ENCODE peak calls at places on chromosomes 16 and 17, in ten cellular contexts. C is CD8-positive, alpha-beta T cell; B is AG04449; E is fibroblast of the aortic adventitia; I is Panc1; Z is heart right ventricle; G is H1; S is cardiac fibroblast; U is DND-41; J is dorsolateral prefrontal cortex. F is an unnamed sample.

GRCh38 chr17:2044263-2044894 is 2.6 kb downstream of the OVCA2 start:
- DNase-seq in J (no peak), U (no peak), Z (no peak), G (no peak), C (no peak), S (no peak), B (no peak), E (no peak), I (no peak), F (no peak)

GRCh38 chr17:38687291-38687690 is 12.5 kb upstream of the EPOP start:
- DNase-seq in J (no peak), C (no peak), G (no peak), E (peak; percentile 47), I (no peak), B (no peak), S (peak; percentile 57), U (no peak), Z (no peak), F (no peak)

GRCh38 chr17:9875441-9875840 is 29.6 kb downstream of the RCVRN start:
- DNase-seq in S (peak; percentile 78), I (no peak), J (no peak), E (peak; percentile 0), G (no peak), C (no peak), U (no peak), B (no peak), Z (no peak), F (no peak)

GRCh38 chr17:74478369-74479100 is 12.1 kb downstream of the CD300A start:
- DNase-seq in B (no peak), E (no peak), G (no peak), U (peak; percentile 79), Z (no peak), S (no peak), I (no peak), C (no peak), J (no peak), F (no peak)

GRCh38 chr16:88437367-88437964 is 15.6 kb upstream of the ZFPM1 start:
- DNase-seq in G (peak; percentile 98), J (no peak), U (peak; percentile 56), Z (peak; percentile 62), I (no peak), S (peak; percentile 44), E (no peak), B (no peak), C (peak; percentile 79), F (no peak)

GRCh38 chr17:68197997-68198930 is 49.6 kb upstream of the AMZ2 start:
- DNase-seq in Z (no peak), B (no peak), G (peak; percentile 70), C (no peak), E (no peak), U (no peak), J (no peak), I (no peak), S (no peak), F (no peak)

GRCh38 chr17:45019177-45019711 is 32.2 kb downstream of the DCAKD start:
- DNase-seq in S (peak; percentile 61), J (no peak), B (no peak), U (peak; percentile 52), G (no peak), Z (peak; percentile 67), C (peak; percentile 66), E (peak; percentile 41), I (no peak), F (no peak)

GRCh38 chr17:39700148-39700987 is 504 bp downstream of the ERBB2 start:
- DNase-seq in G (peak; percentile 59), Z (no peak), S (peak; percentile 29), J (no peak), I (no peak), U (no peak), B (no peak), C (no peak), E (peak; percentile 26), F (no peak)

GRCh38 chr16:73176577-73177013 is 128.7 kb upstream of the ZFHX3 start:
- DNase-seq in B (peak; percentile 90), U (no peak), Z (no peak), C (no peak), S (peak; percentile 91), J (no peak), G (no peak), I (peak; percentile 30), E (peak; percentile 95), F (no peak)
- TF ChIP-seq CTCF in B (peak; percentile 47), U (no peak), Z (peak; percentile 37), C (no peak), S (peak; percentile 55), J (no peak), G (peak; percentile 38), I (peak; percentile 19), E (peak; percentile 65), F (no peak)

DNA sequence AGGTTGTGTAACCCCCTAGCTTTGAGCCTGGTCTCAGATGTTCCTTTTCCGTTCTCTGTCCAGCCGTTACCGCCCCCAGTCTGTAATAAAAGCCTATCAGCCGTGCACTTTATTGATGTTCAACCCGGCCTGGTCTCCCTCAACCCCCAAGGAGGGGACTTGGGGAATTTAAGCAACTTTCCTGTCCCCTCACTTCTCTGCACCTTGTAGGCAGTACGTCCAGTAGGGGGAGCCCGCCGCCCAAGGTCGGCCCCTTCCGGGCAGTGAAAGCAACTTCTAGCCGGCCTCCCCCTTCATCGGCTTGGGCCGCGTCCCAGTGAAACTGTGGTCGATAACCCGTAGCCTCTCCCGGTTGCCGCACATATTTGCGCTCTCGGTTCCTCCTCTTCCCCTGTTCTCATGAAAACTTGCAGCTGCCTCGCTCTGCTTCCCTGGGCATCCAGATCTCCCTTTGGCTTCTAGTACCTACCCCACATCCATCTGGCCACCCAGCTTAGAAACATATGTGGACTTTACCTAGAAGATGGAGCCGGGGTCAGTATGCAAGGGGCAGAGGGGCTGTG is 7.9 kb downstream of the PNPO start:
- DNase-seq in E (peak; percentile 90), Z (peak; percentile 92), U (peak; percentile 72), C (peak; percentile 88), S (peak; percentile 92), B (no peak), J (peak; percentile 87), G (peak; percentile 99), I (no peak), F (no peak)
- H3K4me3 ChIP-seq in E (peak overlapping the region; percentile 51), Z (peak overlapping the region; percentile 45), U (no peak overlapping the region), C (peak overlapping the region; percentile 26), S (peak overlapping the region; percentile 22), B (peak overlapping the region; percentile 43), J (peak overlapping the region; percentile 29), G (peak overlapping the region; percentile 47), I (no peak overlapping the region), F (peak overlapping the region; percentile 11)

GRCh38 chr17:63621229-63621683 is 961 bp upstream of the MAP3K3 start:
- DNase-seq in C (no peak), E (no peak), Z (no peak), U (no peak), J (no peak), I (no peak), S (no peak), G (no peak), B (no peak), F (no peak)

GRCh38 chr17:63623786-63624185 is 1.6 kb downstream of the MAP3K3 start:
- DNase-seq in U (no peak), E (no peak), C (no peak), G (no peak), S (no peak), Z (no peak), I (no peak), J (no peak), B (no peak), F (no peak)

GRCh38 chr17:63626551-63627228 is 4.5 kb downstream of the MAP3K3 start:
- DNase-seq in J (peak; percentile 44), I (no peak), E (peak; percentile 49), C (no peak), B (no peak), Z (no peak), G (no peak), U (no peak), S (peak; percentile 51), F (no peak)

GRCh38 chr17:63622571-63623390 is 564 bp downstream of the MAP3K3 start:
- DNase-seq in C (peak; percentile 72), E (peak; percentile 51), S (peak; percentile 69), Z (peak; percentile 77), J (peak; percentile 69), U (peak; percentile 72), G (peak; percentile 73), B (no peak), I (no peak), F (no peak)

DNA sequence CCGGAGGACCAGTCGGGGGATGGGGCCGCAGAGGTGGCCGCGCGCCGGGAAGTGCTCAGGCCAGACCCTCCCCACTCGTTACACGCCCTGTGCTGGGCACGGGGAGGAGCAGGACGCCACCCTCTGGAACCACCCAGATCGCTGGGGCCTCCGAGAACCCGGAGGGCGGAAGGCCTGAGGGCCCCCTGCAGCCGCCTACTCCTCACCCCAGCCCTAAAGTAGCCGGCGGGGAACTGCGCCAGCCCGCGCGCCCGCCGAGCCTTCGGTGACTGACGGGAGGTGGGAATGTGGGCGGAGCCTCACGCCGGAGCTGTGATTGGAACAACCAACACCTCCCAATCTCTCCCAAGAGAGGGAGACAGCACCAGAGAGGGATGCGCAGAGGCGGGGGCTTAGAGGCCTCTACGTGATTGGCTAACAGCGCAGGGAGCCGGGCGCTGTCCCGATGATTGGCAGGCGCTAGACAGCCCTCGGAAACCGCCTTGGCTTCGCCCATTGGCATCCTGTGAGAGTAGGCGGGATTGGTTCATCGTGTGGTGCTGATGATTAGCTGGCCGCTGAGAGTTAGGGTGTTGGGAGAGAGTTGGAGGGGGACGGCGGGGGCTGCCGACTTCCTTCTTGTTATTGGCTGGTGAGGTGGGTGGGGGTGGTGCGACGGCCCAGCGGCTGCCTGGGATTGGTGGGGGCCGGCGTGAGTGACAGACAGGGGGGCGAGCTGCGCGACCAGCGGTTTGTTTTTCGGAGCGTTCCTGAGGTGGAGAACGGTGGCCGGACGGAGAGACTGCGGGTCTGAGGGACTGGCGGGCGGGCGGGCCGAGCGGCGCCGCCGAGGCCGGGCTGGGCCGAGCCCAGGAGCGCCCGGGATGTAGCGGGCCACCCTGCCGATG is at the start of gene MAP3K3:
- DNase-seq in I (peak; percentile 96), E (peak; percentile 100), U (peak; percentile 100), G (peak; percentile 97), J (peak; percentile 100), Z (peak; percentile 98), B (peak; percentile 99), C (peak; percentile 96), S (peak; percentile 100), F (peak; percentile 99)
- TF ChIP-seq CTCF in I (no peak), E (peak; percentile 2), U (peak; percentile 34), G (no peak), J (peak; percentile 27), Z (peak; percentile 33), B (no peak), C (no peak), S (no peak), F (peak; percentile 13)

GRCh38 chr16:50371036-50371716 is 2.4 kb upstream of the BRD7 start:
- DNase-seq in J (no peak), Z (no peak), E (no peak), S (no peak), C (no peak), U (no peak), B (no peak), G (no peak), I (no peak), F (no peak)

GRCh38 chr16:50368410-50369132 is at the start of gene BRD7:
- DNase-seq in I (no peak), G (peak; percentile 71), U (peak; percentile 83), B (no peak), C (peak; percentile 88), Z (peak; percentile 73), J (peak; percentile 58), E (peak; percentile 28), S (peak; percentile 68), F (no peak)

GRCh38 chr16:50367777-50368409 is 895 bp downstream of the BRD7 start:
- DNase-seq in I (no peak), S (no peak), J (no peak), Z (no peak), B (no peak), G (no peak), U (no peak), C (no peak), E (no peak), F (no peak)

GRCh38 chr16:50371936-50372595 is 3.3 kb upstream of the BRD7 start:
- DNase-seq in C (no peak), J (peak; percentile 75), Z (no peak), S (peak; percentile 43), I (no peak), G (no peak), E (peak; percentile 45), U (no peak), B (no peak), F (no peak)

GRCh38 chr16:50369133-50369804 is 481 bp upstream of the BRD7 start:
- DNase-seq in S (no peak), C (no peak), U (no peak), Z (no peak), B (no peak), E (no peak), I (no peak), J (no peak), G (no peak), F (no peak)
- H3K4me3 ChIP-seq in S (peak overlapping the region; percentile 47), C (peak overlapping the region; percentile 56), U (peak overlapping the region; percentile 67), Z (peak overlapping the region; percentile 56), B (peak overlapping the region; percentile 50), E (peak overlapping the region; percentile 54), I (peak overlapping the region; percentile 20), J (peak overlapping the region; percentile 45), G (peak overlapping the region; percentile 51), F (peak overlapping the region; percentile 28)